ENCODE peak calls at places on chromosomes 7 and 10, in seven cellular contexts. U is AG04450, K is suprapubic skin, Z is tibial artery, O is dorsolateral prefrontal cortex, Y is left ventricle myocardium inferior, W is tibial nerve. T is an unnamed sample.

GRCh38 chr10:24851595-24851994 is 100.8 kb downstream of the PRTFDC1 start:
- DNase-seq in Z (no peak), Y (no peak), U (no peak), K (no peak), O (no peak), W (no peak), T (no peak)

GRCh38 chr7:95886501-95887090 is 114.2 kb downstream of the DYNC1I1 start:
- DNase-seq in O (no peak), U (no peak), K (no peak), W (no peak), Y (no peak), Z (no peak), T (no peak)

GRCh38 chr10:122373713-122374112 is 795 bp upstream of the PLEKHA1 start:
- DNase-seq in W (no peak), U (no peak), Y (no peak), K (no peak), Z (no peak), O (no peak), T (no peak)

GRCh38 chr7:138138244-138138643 is 62.0 kb downstream of the AKR1D1 start:
- DNase-seq in O (no peak), U (no peak), W (no peak), Y (no peak), Z (no peak), K (no peak), T (no peak)

GRCh38 chr10:131725736-131726459 is 174.9 kb upstream of the PPP2R2D start:
- DNase-seq in K (peak), Z (no peak), O (no peak), U (no peak), W (no peak), Y (no peak), T (peak)

GRCh38 chr7:123820864-123821263 is 24.1 kb upstream of the HYAL4 start:
- DNase-seq in Z (no peak), O (no peak), W (no peak), K (no peak), Y (no peak), U (no peak), T (no peak)

GRCh38 chr7:139727151-139727705 is 50.6 kb downstream of the HIPK2 start:
- DNase-seq in O (no peak), Z (no peak), Y (no peak), W (no peak), U (no peak), K (no peak), T (no peak)

GRCh38 chr7:55214707-55215106 is 150.4 kb upstream of the LANCL2 start:
- DNase-seq in U (no peak), O (no peak), K (no peak), Y (no peak), Z (no peak), W (no peak), T (no peak)

GRCh38 chr7:75869776-75870379 is 9.0 kb upstream of the RHBDD2 start:
- DNase-seq in Z (no peak), W (no peak), O (no peak), Y (no peak), U (no peak), K (no peak), T (no peak)

GRCh38 chr10:50291261-50291850 is 40.0 kb upstream of the ASAH2 start:
- DNase-seq in Y (no peak), K (no peak), U (no peak), O (no peak), W (no peak), Z (no peak), T (no peak)

GRCh38 chr10:62744136-62744535 is 60.4 kb upstream of the ADO start:
- DNase-seq in W (no peak), Z (no peak), O (no peak), U (no peak), K (no peak), Y (no peak), T (peak)

GRCh38 chr10:6239213-6239991 is 36.7 kb downstream of the PFKFB3 start:
- DNase-seq in Y (no peak), O (no peak), K (no peak), U (peak), Z (no peak), W (no peak), T (no peak)
- TF ChIP-seq CTCF in Y (no peak), O (no peak), K (no peak), U (no peak), Z (no peak), W (no peak), T (no peak)

DNA sequence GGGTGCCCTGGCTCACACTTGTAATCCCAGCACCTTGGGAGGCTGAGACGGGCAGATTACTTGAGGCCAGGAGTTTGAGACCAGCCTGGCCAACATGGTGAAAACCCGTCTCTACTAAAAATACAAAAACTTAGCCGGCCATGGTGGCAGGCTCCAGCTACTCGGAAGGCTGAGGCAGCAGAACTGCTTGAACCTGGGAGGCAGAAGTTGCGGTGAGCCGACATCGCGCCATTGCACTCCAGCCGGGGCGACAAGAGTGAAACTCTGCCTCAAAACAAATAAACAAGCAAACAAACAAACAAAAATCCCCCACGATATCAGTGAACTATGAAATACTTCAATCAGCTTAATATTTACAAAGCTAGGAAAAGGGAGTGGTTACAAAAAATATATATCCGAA is 382.3 kb upstream of the KCND2 start:
- DNase-seq in Y (no peak), K (no peak), W (no peak), O (no peak), U (no peak), Z (no peak), T (no peak)
- H3K27ac ChIP-seq in Y (no peak), K (no peak), W (no peak), O (no peak), U (no peak), Z (no peak), T (no peak)

DNA sequence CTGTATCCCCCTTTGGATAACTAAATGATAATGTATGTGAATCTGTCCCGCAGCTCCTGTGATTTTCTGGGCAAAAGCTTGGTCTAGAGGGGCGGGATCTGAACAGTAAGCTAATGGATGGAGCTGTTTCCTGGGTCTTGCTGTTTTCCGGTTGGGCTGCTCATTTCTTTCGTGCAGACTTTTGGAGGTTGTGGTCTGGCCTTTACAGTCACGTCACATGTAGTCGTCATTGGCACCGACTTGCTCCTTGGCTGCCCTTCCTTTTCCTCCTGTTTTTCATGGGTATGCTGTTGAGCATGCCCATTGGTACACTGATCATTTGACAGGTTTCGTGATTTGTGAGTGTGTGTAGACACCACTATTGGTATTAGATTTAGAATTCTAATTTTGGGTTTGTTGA is 2.0 kb downstream of the FBH1 start:
- DNase-seq in Z (no peak), Y (no peak), U (no peak), K (peak), W (no peak), O (no peak), T (no peak)
- H3K4me3 ChIP-seq in Z (no peak), Y (peak), U (no peak), K (no peak), W (no peak), O (no peak), T (no peak)

DNA sequence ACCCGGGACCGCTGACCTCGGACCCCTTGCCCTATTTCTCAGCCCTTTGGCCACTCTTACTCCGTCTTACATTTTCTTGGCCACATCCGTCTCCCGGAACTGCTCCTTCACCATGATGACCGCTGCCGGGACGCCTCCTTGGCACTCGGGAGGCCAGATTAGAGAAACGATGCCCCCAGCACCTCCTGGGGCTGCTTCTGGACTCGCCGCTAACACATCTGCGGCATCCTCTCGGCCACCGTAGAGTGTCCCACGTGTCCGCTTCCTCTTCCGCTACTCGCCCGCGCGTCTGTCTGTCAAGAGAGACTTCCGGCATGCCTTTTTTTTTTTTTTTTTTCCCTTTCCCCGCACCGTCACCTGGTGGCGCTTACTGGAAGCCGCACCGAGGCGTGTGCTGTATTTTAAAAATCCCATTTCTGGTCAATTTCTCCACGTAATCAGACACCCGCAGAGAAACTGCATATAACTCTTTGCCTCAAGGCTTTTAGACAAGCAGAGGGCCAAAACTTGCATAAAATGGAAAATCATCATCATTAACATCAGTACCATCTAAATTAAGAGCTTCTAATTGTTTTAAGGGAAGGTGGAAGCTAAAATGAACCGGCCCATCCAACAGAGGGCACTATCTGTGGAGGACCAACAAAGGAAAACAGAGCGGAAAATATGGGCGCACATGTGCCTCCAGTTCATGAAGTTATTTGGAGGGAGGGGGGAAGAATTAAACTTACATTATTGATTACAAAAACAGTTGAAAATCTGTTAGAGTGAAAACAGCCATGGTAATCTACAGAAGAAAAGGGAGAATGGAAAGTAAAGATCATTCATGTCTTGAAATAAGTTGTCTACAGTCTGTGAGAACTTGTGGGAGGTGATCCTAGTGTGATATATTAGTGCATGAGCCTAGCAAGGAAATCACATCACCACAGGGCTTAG is at the start of gene POLR3A:
- DNase-seq in O (peak), Y (peak), Z (peak), K (peak), U (peak), W (peak), T (peak)
- TF ChIP-seq CTCF in O (peak), Y (peak), Z (peak), K (peak), U (peak), W (peak), T (peak)

DNA sequence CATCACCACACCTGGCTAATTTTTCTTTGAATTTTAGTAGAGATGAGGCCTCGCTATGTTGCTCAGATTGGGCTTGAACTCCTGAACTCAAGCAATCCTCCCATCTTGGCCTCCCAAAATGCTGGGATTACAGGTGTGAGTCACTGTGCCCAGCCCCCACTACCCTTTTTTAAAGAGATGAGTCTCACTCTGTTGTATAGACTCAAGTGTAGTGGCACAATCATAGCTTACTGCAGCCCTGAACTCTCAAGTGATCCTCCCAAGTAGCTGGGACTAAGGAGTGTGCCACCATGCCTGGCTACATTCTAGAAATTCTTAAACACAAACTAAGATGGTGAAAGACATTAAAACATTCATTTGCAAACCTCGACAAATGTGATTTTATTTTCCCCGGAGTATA is 12.6 kb downstream of the SYPL1 start:
- DNase-seq in U (no peak), W (no peak), K (no peak), Z (no peak), O (no peak), Y (no peak), T (no peak)
- H3K27ac ChIP-seq in U (no peak), W (no peak), K (no peak), Z (no peak), O (no peak), Y (no peak), T (no peak)

DNA sequence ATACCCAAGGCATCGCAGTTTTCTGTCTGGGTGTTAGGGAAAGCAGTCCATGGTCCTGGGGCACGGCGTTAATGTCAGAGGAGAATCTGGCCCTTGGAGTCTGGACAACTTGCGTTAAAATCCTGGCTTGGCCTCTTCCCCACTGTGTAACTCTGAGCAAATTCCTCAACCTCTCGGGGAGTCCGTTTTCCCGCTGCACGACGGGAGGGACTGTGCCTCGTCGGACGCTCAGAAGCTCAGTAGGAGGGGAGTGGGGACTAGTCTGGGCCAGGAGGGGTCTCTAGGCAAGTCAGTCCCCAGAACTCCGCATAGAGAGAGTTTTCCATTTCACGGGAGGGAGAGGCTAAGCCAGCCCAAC is 6.6 kb upstream of the EVX1 start:
- DNase-seq in O (no peak), W (no peak), Y (no peak), K (no peak), U (no peak), Z (no peak), T (no peak)
- H3K4me3 ChIP-seq in O (peak), W (no peak), Y (peak), K (peak), U (no peak), Z (peak), T (peak)

GRCh38 chr10:33289776-33290175 is 44.7 kb downstream of the NRP1 start:
- DNase-seq in U (no peak), K (no peak), Y (no peak), O (no peak), Z (no peak), W (no peak), T (no peak)

GRCh38 chr10:33291053-33291592 is 43.3 kb downstream of the NRP1 start:
- DNase-seq in W (no peak), U (peak), Z (no peak), K (no peak), O (no peak), Y (no peak), T (no peak)

GRCh38 chr10:33293081-33293480 is 41.4 kb downstream of the NRP1 start:
- DNase-seq in U (no peak), W (no peak), Z (no peak), O (no peak), K (no peak), Y (no peak), T (no peak)

GRCh38 chr10:33288127-33288526 is 46.3 kb downstream of the NRP1 start:
- DNase-seq in Z (no peak), K (no peak), U (no peak), Y (no peak), W (no peak), O (no peak), T (no peak)

DNA sequence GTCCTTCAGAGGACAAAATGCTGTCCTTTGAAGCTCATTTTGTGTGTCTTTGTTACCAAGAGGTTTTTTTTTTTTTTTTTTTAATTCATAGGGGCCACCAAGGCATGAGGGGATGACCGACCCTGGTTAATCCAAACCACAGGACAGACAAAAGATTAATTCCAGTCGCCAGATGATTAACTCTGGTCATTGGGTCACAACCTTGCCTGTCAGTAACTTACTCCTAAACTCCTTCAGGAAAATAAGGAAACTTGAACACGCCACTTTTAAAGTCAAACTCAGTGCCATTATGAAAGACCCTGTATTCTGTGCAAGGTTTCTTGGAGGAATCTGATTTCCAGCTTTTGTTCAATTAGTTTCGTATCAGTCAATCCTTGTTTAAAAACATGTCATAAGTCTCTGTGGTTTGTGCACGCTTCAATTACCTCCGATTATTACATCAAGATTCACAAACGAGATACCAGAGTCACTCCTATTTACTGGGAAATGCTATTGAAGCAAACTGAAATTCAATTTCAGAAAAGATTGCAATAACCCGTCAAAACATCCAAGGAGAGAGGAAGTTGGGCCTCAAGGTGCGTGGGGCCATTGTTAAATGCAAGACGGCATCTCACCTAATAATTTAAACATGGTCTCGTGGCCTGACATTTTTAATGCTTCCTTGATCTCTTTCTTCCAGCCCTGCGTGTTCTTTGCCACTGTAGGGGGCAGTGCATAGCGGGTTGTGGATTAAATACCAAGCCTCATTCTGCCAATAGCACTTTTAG is 44.0 kb downstream of the NRP1 start:
- DNase-seq in U (no peak), K (no peak), O (no peak), Y (no peak), W (no peak), Z (no peak), T (no peak)
- TF ChIP-seq CTCF in U (no peak), K (no peak), O (no peak), Y (peak), W (peak), Z (no peak), T (no peak)

GRCh38 chr10:98411768-98412167 is 3.2 kb downstream of the PYROXD2 start:
- DNase-seq in O (no peak), K (no peak), U (peak), Y (no peak), W (no peak), Z (no peak), T (no peak)

GRCh38 chr10:98408799-98409198 is 6.2 kb downstream of the PYROXD2 start:
- DNase-seq in W (no peak), Y (no peak), Z (no peak), U (no peak), O (no peak), K (no peak), T (no peak)

GRCh38 chr10:98410135-98410743 is 4.7 kb downstream of the PYROXD2 start:
- DNase-seq in O (no peak), Z (no peak), W (no peak), K (no peak), U (no peak), Y (no peak), T (no peak)

GRCh38 chr10:98410759-98411158 is 4.2 kb downstream of the PYROXD2 start:
- DNase-seq in Y (no peak), W (no peak), U (no peak), O (no peak), K (no peak), Z (no peak), T (peak)

GRCh38 chr10:98411166-98411565 is 3.8 kb downstream of the PYROXD2 start:
- DNase-seq in W (no peak), Z (no peak), Y (no peak), O (no peak), U (no peak), K (no peak), T (no peak)
- H3K27ac ChIP-seq in W (no peak), Z (no peak), Y (peak), O (no peak), U (peak), K (no peak), T (no peak)

GRCh38 chr10:8193546-8193945 is 139.1 kb downstream of the GATA3 start:
- DNase-seq in U (no peak), O (no peak), W (no peak), K (no peak), Y (no peak), Z (no peak), T (no peak)
- H3K4me3 ChIP-seq in U (no peak), O (no peak), W (no peak), K (no peak), Y (no peak), Z (no peak), T (no peak)

DNA sequence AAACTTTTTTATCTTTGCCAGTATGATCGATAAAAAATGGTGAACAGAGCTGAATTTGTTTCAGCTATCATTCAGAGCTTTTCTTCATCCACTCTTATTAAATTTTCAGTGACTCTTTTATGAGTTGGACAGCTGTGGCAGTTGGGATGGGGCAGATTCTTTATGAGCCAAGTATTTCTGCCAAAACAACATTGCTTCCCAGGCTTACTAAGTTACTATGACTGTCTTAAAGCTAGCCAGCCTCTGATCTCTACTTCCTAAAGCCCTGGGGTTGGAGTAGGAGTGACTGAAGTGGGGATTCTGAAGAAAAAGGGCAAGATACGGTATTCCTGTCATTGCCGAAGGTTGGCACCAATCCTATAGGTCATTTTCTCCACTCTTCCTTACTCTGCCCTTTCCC is 12.6 kb downstream of the RPP30 start:
- DNase-seq in O (no peak), W (no peak), Y (no peak), K (no peak), U (no peak), Z (no peak), T (no peak)
- TF ChIP-seq CTCF in O (no peak), W (no peak), Y (no peak), K (no peak), U (no peak), Z (no peak), T (no peak)